ENCODE peak calls at places on chromosomes 12 and 14, in five cellular contexts. One of them, this sample, is unnamed.

GRCh38 chr12:95218852-95219171 is 1.2 kb downstream of the VEZT start:
- DNase-seq in RWPE2: no peak
- DNase-seq in fibroblast of the aortic adventitia: no peak
- DNase-seq in stimulated activated CD4-positive, alpha-beta T cell treated with anti-CD3 and anti-CD28 coated beads, TNF-alpha, amount 100 ng/mL, for 24 hours: peak
- DNase-seq in mucosa of gallbladder: peak
- DNase-seq in this sample: peak

GRCh38 chr12:93427779-93428564 is 13.8 kb downstream of the UBE2N start:
- DNase-seq in RWPE2: no peak
- DNase-seq in fibroblast of the aortic adventitia: peak
- DNase-seq in stimulated activated CD4-positive, alpha-beta T cell treated with anti-CD3 and anti-CD28 coated beads, TNF-alpha, amount 100 ng/mL, for 24 hours: no peak
- DNase-seq in mucosa of gallbladder: no peak
- DNase-seq in this sample: no peak

GRCh38 chr14:30521899-30522736 is 36.8 kb upstream of the G2E3 start:
- DNase-seq in RWPE2: no peak
- DNase-seq in fibroblast of the aortic adventitia: peak
- DNase-seq in stimulated activated CD4-positive, alpha-beta T cell treated with anti-CD3 and anti-CD28 coated beads, TNF-alpha, amount 100 ng/mL, for 24 hours: no peak
- DNase-seq in mucosa of gallbladder: no peak
- DNase-seq in this sample: peak

GRCh38 chr12:131608740-131609665 is 101.9 kb upstream of the SFSWAP start:
- DNase-seq in RWPE2: no peak
- DNase-seq in fibroblast of the aortic adventitia: peak
- DNase-seq in stimulated activated CD4-positive, alpha-beta T cell treated with anti-CD3 and anti-CD28 coated beads, TNF-alpha, amount 100 ng/mL, for 24 hours: peak
- DNase-seq in mucosa of gallbladder: peak
- DNase-seq in this sample: peak

GRCh38 chr14:37583358-37584210 is 11.5 kb downstream of the FOXA1 start:
- DNase-seq in RWPE2: peak
- DNase-seq in fibroblast of the aortic adventitia: no peak
- DNase-seq in stimulated activated CD4-positive, alpha-beta T cell treated with anti-CD3 and anti-CD28 coated beads, TNF-alpha, amount 100 ng/mL, for 24 hours: no peak
- DNase-seq in mucosa of gallbladder: no peak
- DNase-seq in this sample: no peak

GRCh38 chr12:54146506-54147145 is 42.2 kb downstream of the SMUG1 start:
- DNase-seq in RWPE2: no peak
- DNase-seq in fibroblast of the aortic adventitia: no peak
- DNase-seq in stimulated activated CD4-positive, alpha-beta T cell treated with anti-CD3 and anti-CD28 coated beads, TNF-alpha, amount 100 ng/mL, for 24 hours: no peak
- DNase-seq in mucosa of gallbladder: no peak
- DNase-seq in this sample: no peak

GRCh38 chr14:96094656-96095055 is 55.5 kb downstream of the C14orf132 start:
- DNase-seq in RWPE2: peak
- DNase-seq in fibroblast of the aortic adventitia: no peak
- DNase-seq in stimulated activated CD4-positive, alpha-beta T cell treated with anti-CD3 and anti-CD28 coated beads, TNF-alpha, amount 100 ng/mL, for 24 hours: no peak
- DNase-seq in mucosa of gallbladder: no peak
- DNase-seq in this sample: no peak

GRCh38 chr12:123966596-123966995 is 6.0 kb downstream of the CCDC92 start:
- DNase-seq in RWPE2: no peak
- DNase-seq in fibroblast of the aortic adventitia: peak
- DNase-seq in stimulated activated CD4-positive, alpha-beta T cell treated with anti-CD3 and anti-CD28 coated beads, TNF-alpha, amount 100 ng/mL, for 24 hours: no peak
- DNase-seq in mucosa of gallbladder: no peak
- DNase-seq in this sample: no peak

GRCh38 chr12:40726366-40726765 is 34.1 kb downstream of the CNTN1 start:
- DNase-seq in RWPE2: no peak
- DNase-seq in fibroblast of the aortic adventitia: no peak
- DNase-seq in stimulated activated CD4-positive, alpha-beta T cell treated with anti-CD3 and anti-CD28 coated beads, TNF-alpha, amount 100 ng/mL, for 24 hours: no peak
- DNase-seq in mucosa of gallbladder: no peak
- DNase-seq in this sample: no peak

GRCh38 chr14:66359500-66359899 is 126.7 kb upstream of the CCDC196 start:
- DNase-seq in RWPE2: no peak
- DNase-seq in fibroblast of the aortic adventitia: peak
- DNase-seq in stimulated activated CD4-positive, alpha-beta T cell treated with anti-CD3 and anti-CD28 coated beads, TNF-alpha, amount 100 ng/mL, for 24 hours: no peak
- DNase-seq in mucosa of gallbladder: no peak
- DNase-seq in this sample: peak

GRCh38 chr14:61611880-61612630 is 83.3 kb upstream of the HIF1A start:
- DNase-seq in RWPE2: no peak
- DNase-seq in fibroblast of the aortic adventitia: no peak
- DNase-seq in stimulated activated CD4-positive, alpha-beta T cell treated with anti-CD3 and anti-CD28 coated beads, TNF-alpha, amount 100 ng/mL, for 24 hours: no peak
- DNase-seq in mucosa of gallbladder: no peak
- DNase-seq in this sample: no peak

GRCh38 chr12:124233846-124234620 is 60.9 kb upstream of the RFLNA start:
- DNase-seq in RWPE2: no peak
- DNase-seq in fibroblast of the aortic adventitia: peak
- DNase-seq in stimulated activated CD4-positive, alpha-beta T cell treated with anti-CD3 and anti-CD28 coated beads, TNF-alpha, amount 100 ng/mL, for 24 hours: no peak
- DNase-seq in mucosa of gallbladder: no peak
- DNase-seq in this sample: no peak

GRCh38 chr12:72214163-72214562 is 58.0 kb upstream of the TRHDE start:
- DNase-seq in RWPE2: no peak
- DNase-seq in fibroblast of the aortic adventitia: peak
- DNase-seq in stimulated activated CD4-positive, alpha-beta T cell treated with anti-CD3 and anti-CD28 coated beads, TNF-alpha, amount 100 ng/mL, for 24 hours: no peak
- DNase-seq in mucosa of gallbladder: no peak
- DNase-seq in this sample: no peak

GRCh38 chr14:103361868-103362267 is 23.3 kb upstream of the MARK3 start:
- DNase-seq in RWPE2: peak
- DNase-seq in fibroblast of the aortic adventitia: peak
- DNase-seq in stimulated activated CD4-positive, alpha-beta T cell treated with anti-CD3 and anti-CD28 coated beads, TNF-alpha, amount 100 ng/mL, for 24 hours: no peak
- DNase-seq in mucosa of gallbladder: no peak
- DNase-seq in this sample: no peak

GRCh38 chr12:1552978-1553471 is 41.4 kb downstream of the FBXL14 start:
- DNase-seq in RWPE2: no peak
- DNase-seq in fibroblast of the aortic adventitia: no peak
- DNase-seq in stimulated activated CD4-positive, alpha-beta T cell treated with anti-CD3 and anti-CD28 coated beads, TNF-alpha, amount 100 ng/mL, for 24 hours: no peak
- DNase-seq in mucosa of gallbladder: no peak
- DNase-seq in this sample: no peak

GRCh38 chr14:71242237-71242748 is 335.0 kb downstream of the PCNX1 start:
- DNase-seq in RWPE2: no peak
- DNase-seq in fibroblast of the aortic adventitia: peak
- DNase-seq in stimulated activated CD4-positive, alpha-beta T cell treated with anti-CD3 and anti-CD28 coated beads, TNF-alpha, amount 100 ng/mL, for 24 hours: no peak
- DNase-seq in mucosa of gallbladder: no peak
- DNase-seq in this sample: no peak

GRCh38 chr14:58501214-58501816 is 73.8 kb downstream of the KIAA0586 start:
- DNase-seq in RWPE2: no peak
- DNase-seq in fibroblast of the aortic adventitia: peak
- DNase-seq in stimulated activated CD4-positive, alpha-beta T cell treated with anti-CD3 and anti-CD28 coated beads, TNF-alpha, amount 100 ng/mL, for 24 hours: no peak
- DNase-seq in mucosa of gallbladder: peak
- DNase-seq in this sample: peak

GRCh38 chr12:132259364-132259871 is 70.0 kb downstream of the GALNT9 start:
- DNase-seq in RWPE2: no peak
- DNase-seq in fibroblast of the aortic adventitia: no peak
- DNase-seq in stimulated activated CD4-positive, alpha-beta T cell treated with anti-CD3 and anti-CD28 coated beads, TNF-alpha, amount 100 ng/mL, for 24 hours: no peak
- DNase-seq in mucosa of gallbladder: no peak
- DNase-seq in this sample: no peak

GRCh38 chr14:65948302-65948701 is 535.8 kb downstream of the FUT8 start:
- DNase-seq in RWPE2: no peak
- DNase-seq in fibroblast of the aortic adventitia: no peak
- DNase-seq in stimulated activated CD4-positive, alpha-beta T cell treated with anti-CD3 and anti-CD28 coated beads, TNF-alpha, amount 100 ng/mL, for 24 hours: no peak
- DNase-seq in mucosa of gallbladder: no peak
- DNase-seq in this sample: no peak

GRCh38 chr14:91382712-91383111 is 34.9 kb downstream of the CCDC88C start:
- DNase-seq in RWPE2: no peak
- DNase-seq in fibroblast of the aortic adventitia: no peak
- DNase-seq in stimulated activated CD4-positive, alpha-beta T cell treated with anti-CD3 and anti-CD28 coated beads, TNF-alpha, amount 100 ng/mL, for 24 hours: no peak
- DNase-seq in mucosa of gallbladder: no peak
- DNase-seq in this sample: no peak

GRCh38 chr12:122336015-122336946 is 70.0 kb upstream of the VPS33A start:
- DNase-seq in RWPE2: no peak
- DNase-seq in fibroblast of the aortic adventitia: peak
- DNase-seq in stimulated activated CD4-positive, alpha-beta T cell treated with anti-CD3 and anti-CD28 coated beads, TNF-alpha, amount 100 ng/mL, for 24 hours: peak
- DNase-seq in mucosa of gallbladder: no peak
- DNase-seq in this sample: peak

GRCh38 chr12:49662998-49663843 is 39.9 kb downstream of the PRPF40B start:
- DNase-seq in RWPE2: no peak
- DNase-seq in fibroblast of the aortic adventitia: peak
- DNase-seq in stimulated activated CD4-positive, alpha-beta T cell treated with anti-CD3 and anti-CD28 coated beads, TNF-alpha, amount 100 ng/mL, for 24 hours: peak
- DNase-seq in mucosa of gallbladder: peak
- DNase-seq in this sample: peak

This sample was measured in GM12865.